ENCODE peak calls at places on chromosomes 3 and 15, in five cellular contexts. W is prostate gland, C is fibroblast of lung, M is upper lobe of left lung, K is tibial artery. L is an unnamed sample. For H3K27me3 and H3K4me1, the result is how much of the 10 kb centered on the place peaks cover.

GRCh38 chr3:123660900-123661299 is 76.0 kb upstream of the HACD2 start:
- DNase-seq in K (peak), M (peak), W (peak), C (peak), L (peak)

GRCh38 chr3:21645121-21645897 is 105.7 kb downstream of the ZNF385D start:
- DNase-seq in W (no peak), K (peak), M (no peak), C (peak), L (peak)

GRCh38 chr3:109702252-109702651 is 364.9 kb upstream of the DPPA4 start:
- DNase-seq in W (no peak), K (no peak), M (no peak), C (peak), L (no peak)

GRCh38 chr15:60017538-60018199 is 13.6 kb downstream of the FOXB1 start:
- DNase-seq in C (no peak), K (no peak), M (no peak), W (no peak), L (no peak)

GRCh38 chr15:77282333-77282732 is 137.6 kb downstream of the PEAK1 start:
- DNase-seq in M (no peak), K (peak), C (peak), W (no peak), L (peak)

GRCh38 chr3:136898549-136898948 is 36.5 kb downstream of the NCK1 start:
- DNase-seq in W (peak), C (no peak), K (no peak), M (no peak), L (no peak)

GRCh38 chr3:194840661-194841514 is 155.2 kb downstream of the FAM43A start:
- DNase-seq in W (no peak), C (peak), K (peak), M (no peak), L (no peak)

GRCh38 chr3:184177331-184177731 is 2.7 kb downstream of the AP2M1 start:
- DNase-seq in W (no peak), C (peak), K (no peak), M (no peak), L (no peak)

GRCh38 chr3:107271787-107272387 is 105.4 kb upstream of the CCDC54 start:
- DNase-seq in K (no peak), C (peak), W (no peak), M (no peak), L (no peak)

GRCh38 chr3:169104972-169105371 is 558.5 kb downstream of the MECOM start:
- DNase-seq in C (peak), K (no peak), W (no peak), M (no peak), L (no peak)

GRCh38 chr3:129033619-129034321 is 26.8 kb upstream of the GP9 start:
- DNase-seq in C (no peak), M (no peak), W (no peak), K (no peak), L (no peak)

GRCh38 chr15:73572296-73572695 is 60.9 kb downstream of the NPTN start:
- DNase-seq in K (no peak), M (no peak), C (no peak), W (no peak), L (no peak)

GRCh38 chr3:155504682-155505081 is 211.2 kb upstream of the STRIT1 start:
- DNase-seq in C (no peak), W (no peak), M (peak), K (no peak), L (peak)

GRCh38 chr15:48553559-48553958 is 92.0 kb downstream of the FBN1 start:
- DNase-seq in K (no peak), C (no peak), W (no peak), M (no peak), L (no peak)

GRCh38 chr15:60125334-60125733 is 121.2 kb downstream of the FOXB1 start:
- DNase-seq in W (no peak), C (no peak), K (no peak), M (no peak), L (no peak)

GRCh38 chr15:78650022-78650421 is 9.0 kb upstream of the CHRNB4 start:
- DNase-seq in C (no peak), W (no peak), K (no peak), M (no peak), L (no peak)

GRCh38 chr3:28799084-28799483 is 450.5 kb upstream of the AZI2 start:
- DNase-seq in K (no peak), M (no peak), C (no peak), W (no peak), L (no peak)

GRCh38 chr3:17730318-17730967 is 12.0 kb downstream of the TBC1D5 start:
- DNase-seq in C (peak), W (no peak), K (no peak), M (peak), L (no peak)

GRCh38 chr3:48702320-48702921 is 14.6 kb downstream of the IP6K2 start:
- DNase-seq in C (no peak), M (no peak), W (no peak), K (no peak), L (no peak)

GRCh38 chr3:185216587-185216918 is 37.3 kb downstream of the EHHADH start:
- DNase-seq in K (no peak), C (no peak), W (no peak), M (no peak), L (peak)

GRCh38 chr3:172635588-172635987 is 75.3 kb downstream of the NCEH1 start:
- DNase-seq in C (no peak), K (no peak), M (no peak), W (no peak), L (no peak)

GRCh38 chr3:101050866-101051265 is 57.6 kb upstream of the ABI3BP start:
- DNase-seq in K (no peak), W (no peak), M (no peak), C (no peak), L (no peak)

GRCh38 chr3:51099794-51100542 is 285.1 kb upstream of the MANF start:
- DNase-seq in C (peak), W (peak), M (peak), K (peak), L (peak)

GRCh38 chr15:44130778-44131177 is 64.3 kb downstream of the FRMD5 start:
- DNase-seq in C (peak), W (no peak), M (no peak), K (no peak), L (no peak)

GRCh38 chr3:160098946-160099626 is 110.5 kb downstream of the IL12A start:
- DNase-seq in M (no peak), W (no peak), K (no peak), C (no peak), L (no peak)

GRCh38 chr15:98996169-98996568 is 11.4 kb downstream of the PGPEP1L start:
- DNase-seq in M (no peak), W (no peak), C (no peak), K (no peak), L (no peak)

GRCh38 chr15:93302080-93302765 is 213.2 kb upstream of the RGMA start:
- DNase-seq in K (no peak), C (no peak), W (peak), M (no peak), L (peak)

GRCh38 chr15:47813985-47814384 is 96.7 kb downstream of the SEMA6D start:
- DNase-seq in W (no peak), C (no peak), K (no peak), M (no peak), L (no peak)

GRCh38 chr15:64697911-64698369 is 77.4 kb downstream of the RBPMS2 start:
- DNase-seq in C (no peak), M (no peak), K (no peak), W (no peak), L (no peak)

GRCh38 chr3:14175383-14176037 is 2.9 kb downstream of the XPC start:
- DNase-seq in W (no peak), M (no peak), K (no peak), C (no peak), L (no peak)

GRCh38 chr3:31980530-31981205 is 394 bp downstream of the OSBPL10 start:
- DNase-seq in C (peak), K (peak), M (peak), W (peak), L (peak)

GRCh38 chr15:94023520-94023919 is 207.8 kb upstream of the MCTP2 start:
- DNase-seq in M (no peak), K (no peak), C (no peak), W (no peak), L (no peak)

GRCh38 chr3:30848093-30848779 is 46.2 kb downstream of the GADL1 start:
- DNase-seq in M (no peak), W (no peak), K (no peak), C (peak), L (no peak)

GRCh38 chr15:95609096-95609495 is 721.4 kb upstream of the NR2F2 start:
- DNase-seq in K (no peak), M (no peak), W (no peak), C (no peak), L (no peak)

GRCh38 chr3:117589454-117589853 is 879.9 kb downstream of the TUSC7 start:
- DNase-seq in K (no peak), M (no peak), C (no peak), W (no peak), L (no peak)

GRCh38 chr3:13792512-13793347 is 87.1 kb downstream of the WNT7A start:
- DNase-seq in C (no peak), M (no peak), W (no peak), K (no peak), L (no peak)

GRCh38 chr15:38622908-38623307 is 58.3 kb upstream of the RASGRP1 start:
- DNase-seq in K (no peak), C (no peak), W (no peak), M (no peak), L (no peak)
- H3K27me3 ChIP-seq in K (under half), C (under half), W (under half), M (under half), L (under half)

DNA sequence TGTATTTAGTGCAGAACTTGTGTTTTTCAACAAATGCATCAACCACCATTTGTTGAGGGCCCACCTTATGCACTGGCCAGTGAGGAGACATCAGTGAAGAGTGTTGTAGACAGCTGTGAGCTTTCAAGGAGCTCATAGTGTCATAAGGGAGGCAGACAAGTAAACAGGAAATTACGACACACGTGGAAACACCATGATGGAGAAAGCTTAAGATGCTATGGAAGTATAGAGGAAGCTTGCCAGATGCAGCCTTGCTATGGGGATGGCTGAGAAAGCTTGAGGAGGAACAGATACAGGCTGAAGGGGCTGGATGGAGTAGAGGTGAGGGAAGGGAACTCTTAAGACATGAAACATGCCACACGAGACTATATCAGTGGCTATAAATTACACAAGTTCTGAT is 50.8 kb upstream of the PSMD6 start:
- DNase-seq in W (no peak), K (no peak), M (no peak), C (peak), L (no peak)
- H3K4me3 ChIP-seq in W (no peak), K (no peak), M (no peak), C (no peak), L (no peak)

DNA sequence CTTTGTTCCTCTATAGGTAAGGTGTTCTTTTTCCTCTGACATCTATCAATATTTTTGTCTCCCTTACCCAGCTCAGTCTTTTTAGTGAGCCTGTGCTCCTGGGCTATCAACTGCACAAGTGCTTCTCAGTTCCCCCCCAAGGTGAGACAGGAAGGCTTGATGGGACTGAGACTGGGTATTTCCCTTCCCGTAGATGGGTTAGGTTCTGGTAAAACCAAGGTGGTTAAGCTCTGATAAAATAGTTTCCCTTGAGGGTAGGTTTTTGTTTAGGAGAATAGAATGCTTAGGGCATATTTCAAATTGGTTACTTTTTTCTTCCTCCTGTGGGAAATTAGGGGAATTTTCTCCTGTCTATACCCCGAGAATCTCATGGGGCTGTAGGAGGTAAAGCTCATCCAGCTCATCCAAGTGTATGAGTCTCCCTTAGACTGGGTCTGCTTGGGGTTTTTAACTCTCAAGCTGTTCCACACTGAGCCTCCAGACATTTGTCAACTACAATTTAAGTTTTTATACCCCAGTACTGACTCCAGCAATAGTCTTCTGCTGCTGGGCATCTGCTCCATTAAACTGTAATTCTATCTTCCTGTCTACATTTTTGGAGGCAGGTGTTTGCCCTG is 44.9 kb downstream of the OXSR1 start:
- DNase-seq in C (no peak), W (no peak), M (no peak), K (no peak), L (no peak)
- H3K4me1 ChIP-seq in C (under half), W (under half), M (under half), K (under half), L (under half)

DNA sequence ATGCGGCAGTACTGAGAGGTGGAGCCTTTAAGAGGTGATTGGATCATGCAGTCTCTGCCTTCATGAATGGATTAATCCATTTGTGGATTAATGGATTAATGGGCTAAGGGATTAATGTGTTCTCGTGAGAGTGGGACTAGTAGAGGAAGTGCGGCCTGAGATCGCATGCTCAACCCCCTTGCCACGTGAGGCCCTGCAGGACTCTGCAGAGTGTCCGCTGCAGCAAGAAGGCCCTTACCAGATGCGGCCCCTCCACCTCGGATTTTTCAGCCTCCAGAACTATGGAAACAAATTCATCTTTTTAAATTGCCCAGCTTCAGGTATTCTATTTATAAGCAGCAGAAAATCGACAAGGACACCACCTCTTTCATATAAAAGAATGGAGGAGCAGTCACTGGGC is 148.8 kb downstream of the TPRA1 start:
- DNase-seq in C (no peak), M (peak), W (no peak), K (no peak), L (no peak)
- H3K27me3 ChIP-seq in C (under half), M (under half), W (under half), K (under half), L (under half)

GRCh38 chr3:27368831-27369607 is at the start of gene NEK10:
- DNase-seq in C (peak), W (peak), K (peak), M (peak), L (peak)
- H3K4me3 ChIP-seq in C (peak), W (peak), K (peak), M (peak), L (peak)